ENCODE peak calls at places on chromosomes 4 and X, in eight cellular contexts. Y is sigmoid colon, Z is NCI-H2081, T is upper lobe of left lung, V is H9, A is EH, M is mucosa of descending colon, X is anterior cingulate cortex. N is an unnamed sample.

GRCh38 chrX:10031743-10032142 is 64.6 kb downstream of the CLDN34 start:
- DNase-seq in X (no peak), Y (peak), T (no peak), M (no peak), V (no peak), A (no peak), Z (no peak), N (no peak)

GRCh38 chrX:136667446-136668168 is 19.6 kb downstream of the CD40LG start:
- DNase-seq in V (no peak), T (no peak), Y (no peak), X (no peak), M (no peak), A (no peak), Z (no peak), N (no peak)

GRCh38 chr4:169664615-169665014 is 44.2 kb downstream of the CLCN3 start:
- DNase-seq in Y (no peak), T (no peak), A (peak), M (no peak), Z (peak), X (no peak), V (no peak), N (no peak)

GRCh38 chr4:137981277-137981676 is 260.9 kb downstream of the SLC7A11 start:
- DNase-seq in M (no peak), T (no peak), X (no peak), V (no peak), Z (no peak), Y (no peak), A (peak), N (no peak)

GRCh38 chrX:73877687-73878086 is 314.7 kb downstream of the CHIC1 start:
- DNase-seq in Y (no peak), V (peak), Z (no peak), A (peak), M (no peak), X (no peak), T (no peak), N (no peak)

GRCh38 chrX:9494806-9495205 is 29.9 kb downstream of the TBL1X start:
- DNase-seq in A (peak), Z (no peak), M (no peak), X (no peak), Y (peak), T (no peak), V (no peak), N (no peak)

GRCh38 chrX:71671938-71672337 is 4.6 kb downstream of the LOC101059915 start:
- DNase-seq in T (no peak), M (no peak), Y (no peak), X (no peak), V (no peak), Z (no peak), A (no peak), N (no peak)

GRCh38 chrX:13427441-13428054 is 107.7 kb upstream of the ATXN3L start:
- DNase-seq in Z (no peak), V (no peak), M (no peak), T (no peak), A (no peak), Y (no peak), X (no peak), N (no peak)

GRCh38 chr4:13047591-13047990 is 436.5 kb downstream of the RAB28 start:
- DNase-seq in V (no peak), Y (no peak), M (no peak), X (no peak), Z (no peak), A (no peak), T (no peak), N (no peak)

GRCh38 chr4:10173039-10173753 is 56.6 kb upstream of the WDR1 start:
- DNase-seq in Y (peak), A (peak), T (peak), Z (no peak), V (peak), X (no peak), M (no peak), N (peak)

GRCh38 chr4:79983431-79983830 is 89.6 kb downstream of the ANTXR2 start:
- DNase-seq in A (no peak), M (no peak), X (no peak), T (no peak), Y (no peak), Z (no peak), V (no peak), N (no peak)

GRCh38 chrX:65697915-65698796 is 30.7 kb downstream of the MSN start:
- DNase-seq in X (peak), Z (no peak), Y (no peak), A (peak), T (peak), V (peak), M (peak), N (peak)

GRCh38 chrX:88613338-88613737 is 133.7 kb upstream of the CPXCR1 start:
- DNase-seq in Z (peak), A (no peak), M (no peak), Y (no peak), T (no peak), V (peak), X (no peak), N (no peak)

GRCh38 chrX:45143455-45143854 is 57.2 kb downstream of the DIPK2B start:
- DNase-seq in T (no peak), A (no peak), Y (no peak), Z (no peak), X (peak), M (no peak), V (no peak), N (no peak)

GRCh38 chrX:1418901-1419544 is 27.1 kb upstream of the SLC25A6 start:
- DNase-seq in Y (peak), T (no peak), A (no peak), Z (no peak), X (no peak), V (no peak), M (no peak), N (no peak)

GRCh38 chr4:38872620-38873019 is 5.0 kb downstream of the FAM114A1 start:
- DNase-seq in Z (peak), A (peak), X (no peak), T (no peak), V (no peak), M (peak), Y (no peak), N (peak)

GRCh38 chr4:5757954-5758353 is 47.0 kb downstream of the EVC start:
- DNase-seq in Z (no peak), T (no peak), X (no peak), Y (peak), V (no peak), A (no peak), M (no peak), N (no peak)

GRCh38 chr4:158783775-158784174 is 14.9 kb downstream of the FNIP2 start:
- DNase-seq in T (no peak), X (no peak), M (no peak), V (no peak), A (peak), Y (no peak), Z (no peak), N (no peak)

GRCh38 chr4:185839204-185839712 is 27.3 kb upstream of the SORBS2 start:
- DNase-seq in Z (no peak), X (no peak), V (peak), Y (peak), T (no peak), A (peak), M (peak), N (no peak)